ENCODE peak calls at places on chromosomes 16 and 17, in four cellular contexts. One of them, this sample, is unnamed.

GRCh38 chr17:3845361-3845753 is 689 bp downstream of the NCBP3 start:
- DNase-seq in ecto neural progenitor cell: no peak
- DNase-seq in activated naive CD8-positive, alpha-beta T cell treated with anti-CD3 and anti-CD28 coated beads, Interleukin-2, amount 10 ng/mL, durations not matched to agents 7 days and 5 days: peak; percentile 59
- DNase-seq in stimulated activated CD8-positive, alpha-beta memory T cell treated with anti-CD3 and anti-CD28 coated beads, Interleukin-4, amount 100 ng/mL, for 24 hours: peak; percentile 25
- DNase-seq in this sample: peak; percentile 58

GRCh38 chr17:37818689-37819088 is 73.8 kb upstream of the HNF1B start:
- DNase-seq in ecto neural progenitor cell: no peak
- DNase-seq in activated naive CD8-positive, alpha-beta T cell treated with anti-CD3 and anti-CD28 coated beads, Interleukin-2, amount 10 ng/mL, durations not matched to agents 7 days and 5 days: no peak
- DNase-seq in stimulated activated CD8-positive, alpha-beta memory T cell treated with anti-CD3 and anti-CD28 coated beads, Interleukin-4, amount 100 ng/mL, for 24 hours: no peak
- DNase-seq in this sample: no peak

GRCh38 chr16:4393243-4393606 is 21.6 kb downstream of the VASN start:
- DNase-seq in ecto neural progenitor cell: no peak
- DNase-seq in activated naive CD8-positive, alpha-beta T cell treated with anti-CD3 and anti-CD28 coated beads, Interleukin-2, amount 10 ng/mL, durations not matched to agents 7 days and 5 days: no peak
- DNase-seq in stimulated activated CD8-positive, alpha-beta memory T cell treated with anti-CD3 and anti-CD28 coated beads, Interleukin-4, amount 100 ng/mL, for 24 hours: no peak
- DNase-seq in this sample: no peak

GRCh38 chr17:75373290-75373689 is 32.2 kb downstream of the GRB2 start:
- DNase-seq in ecto neural progenitor cell: no peak
- DNase-seq in activated naive CD8-positive, alpha-beta T cell treated with anti-CD3 and anti-CD28 coated beads, Interleukin-2, amount 10 ng/mL, durations not matched to agents 7 days and 5 days: no peak
- DNase-seq in stimulated activated CD8-positive, alpha-beta memory T cell treated with anti-CD3 and anti-CD28 coated beads, Interleukin-4, amount 100 ng/mL, for 24 hours: no peak
- DNase-seq in this sample: no peak

GRCh38 chr17:72343911-72344310 is 223.1 kb downstream of the SOX9 start:
- DNase-seq in ecto neural progenitor cell: no peak
- DNase-seq in activated naive CD8-positive, alpha-beta T cell treated with anti-CD3 and anti-CD28 coated beads, Interleukin-2, amount 10 ng/mL, durations not matched to agents 7 days and 5 days: no peak
- DNase-seq in stimulated activated CD8-positive, alpha-beta memory T cell treated with anti-CD3 and anti-CD28 coated beads, Interleukin-4, amount 100 ng/mL, for 24 hours: no peak
- DNase-seq in this sample: no peak

GRCh38 chr17:29176500-29177351 is 3.5 kb downstream of the MYO18A start:
- DNase-seq in ecto neural progenitor cell: peak; percentile 79
- DNase-seq in activated naive CD8-positive, alpha-beta T cell treated with anti-CD3 and anti-CD28 coated beads, Interleukin-2, amount 10 ng/mL, durations not matched to agents 7 days and 5 days: peak; percentile 67
- DNase-seq in stimulated activated CD8-positive, alpha-beta memory T cell treated with anti-CD3 and anti-CD28 coated beads, Interleukin-4, amount 100 ng/mL, for 24 hours: peak; percentile 34
- DNase-seq in this sample: peak; percentile 93

GRCh38 chr17:55770220-55770870 is 19.5 kb downstream of the PCTP start:
- DNase-seq in ecto neural progenitor cell: no peak
- DNase-seq in activated naive CD8-positive, alpha-beta T cell treated with anti-CD3 and anti-CD28 coated beads, Interleukin-2, amount 10 ng/mL, durations not matched to agents 7 days and 5 days: no peak
- DNase-seq in stimulated activated CD8-positive, alpha-beta memory T cell treated with anti-CD3 and anti-CD28 coated beads, Interleukin-4, amount 100 ng/mL, for 24 hours: no peak
- DNase-seq in this sample: no peak

GRCh38 chr16:12617401-12617819 is 186.3 kb downstream of the CPPED1 start:
- DNase-seq in ecto neural progenitor cell: no peak
- DNase-seq in activated naive CD8-positive, alpha-beta T cell treated with anti-CD3 and anti-CD28 coated beads, Interleukin-2, amount 10 ng/mL, durations not matched to agents 7 days and 5 days: no peak
- DNase-seq in stimulated activated CD8-positive, alpha-beta memory T cell treated with anti-CD3 and anti-CD28 coated beads, Interleukin-4, amount 100 ng/mL, for 24 hours: peak; percentile 18
- DNase-seq in this sample: peak; percentile 82

GRCh38 chr16:84795338-84796053 is 24.3 kb upstream of the CRISPLD2 start:
- DNase-seq in ecto neural progenitor cell: no peak
- DNase-seq in activated naive CD8-positive, alpha-beta T cell treated with anti-CD3 and anti-CD28 coated beads, Interleukin-2, amount 10 ng/mL, durations not matched to agents 7 days and 5 days: no peak
- DNase-seq in stimulated activated CD8-positive, alpha-beta memory T cell treated with anti-CD3 and anti-CD28 coated beads, Interleukin-4, amount 100 ng/mL, for 24 hours: no peak
- DNase-seq in this sample: no peak

This sample was measured in NCI-H146.